ENCODE peak calls at places on chromosomes 16 and 17, in four cellular contexts. F is BE2C; K is CD8-positive, alpha-beta T cell; O is dorsolateral prefrontal cortex. V is an unnamed sample.
A peak's percentile ranks its signal among the peaks of the same experiment; 100 is the strongest.

GRCh38 chr17:8189041-8189710 is 804 bp downstream of the BORCS6 start:
- DNase-seq in O (no peak), F (peak; percentile 15), K (no peak), V (peak; percentile 76)

GRCh38 chr17:72378414-72379395 is 257.9 kb downstream of the SOX9 start:
- DNase-seq in F (peak; percentile 81), K (no peak), O (no peak), V (no peak)

GRCh38 chr17:73291260-73291801 is 20.5 kb downstream of the CDC42EP4 start:
- DNase-seq in O (no peak), K (no peak), F (no peak), V (no peak)

GRCh38 chr17:56499799-56500388 is 93.6 kb upstream of the NOG start:
- DNase-seq in O (no peak), K (no peak), F (peak; percentile 18), V (peak; percentile 65)

GRCh38 chr16:57341441-57342303 is 16.9 kb upstream of the CCL22 start:
- DNase-seq in O (no peak), F (peak; percentile 24), K (no peak), V (no peak)

GRCh38 chr17:30271102-30271501 is 20.6 kb downstream of the BLMH start:
- DNase-seq in K (no peak), O (no peak), F (no peak), V (no peak)

GRCh38 chr17:60525347-60525623 is 757 bp downstream of the APPBP2 start:
- DNase-seq in O (no peak), F (peak; percentile 14), K (no peak), V (no peak)

GRCh38 chr17:46977348-46977747 is 1.7 kb downstream of the RPRML start:
- DNase-seq in F (peak; percentile 84), K (no peak), O (no peak), V (peak; percentile 97)

GRCh38 chr16:11105038-11105903 is 150.7 kb downstream of the SOCS1 start:
- DNase-seq in O (no peak), K (no peak), F (no peak), V (no peak)

GRCh38 chr17:10114931-10115535 is 83.4 kb downstream of the GAS7 start:
- DNase-seq in O (peak; percentile 82), K (peak; percentile 58), F (no peak), V (peak; percentile 80)

GRCh38 chr16:8931864-8932263 is 31.8 kb downstream of the USP7 start:
- DNase-seq in F (no peak), K (peak; percentile 20), O (no peak), V (peak; percentile 90)

GRCh38 chr16:56793504-56793903 is 63.6 kb downstream of the NUP93 start:
- DNase-seq in O (no peak), F (peak; percentile 20), K (no peak), V (no peak)

GRCh38 chr16:71924710-71925109 is 29.4 kb downstream of the IST1 start:
- DNase-seq in F (no peak), K (no peak), O (no peak), V (no peak)

GRCh38 chr17:63694229-63694973 is 5.5 kb downstream of the LIMD2 start:
- DNase-seq in F (peak; percentile 35), O (no peak), K (no peak), V (peak; percentile 80)

GRCh38 chr16:23424292-23424958 is 28.6 kb downstream of the COG7 start:
- DNase-seq in K (no peak), F (no peak), O (no peak), V (no peak)

GRCh38 chr17:36691606-36692005 is 90.2 kb downstream of the MRM1 start:
- DNase-seq in F (no peak), O (no peak), K (no peak), V (no peak)

GRCh38 chr16:2180461-2180860 is 15.9 kb downstream of the CASKIN1 start:
- DNase-seq in O (no peak), K (no peak), F (no peak), V (no peak)

GRCh38 chr17:3976675-3977171 is 12.5 kb upstream of the ATP2A3 start:
- DNase-seq in F (no peak), O (no peak), K (no peak), V (no peak)

GRCh38 chr16:80330803-80331202 is 210.0 kb upstream of the DYNLRB2 start:
- DNase-seq in K (no peak), O (no peak), F (no peak), V (peak; percentile 10)

GRCh38 chr16:119835-120234 is 18.6 kb downstream of the NPRL3 start:
- DNase-seq in K (no peak), O (no peak), F (no peak), V (no peak)

GRCh38 chr16:10981697-10982216 is 37.4 kb downstream of the CLEC16A start:
- DNase-seq in K (no peak), F (peak; percentile 77), O (no peak), V (peak; percentile 85)

GRCh38 chr17:77708049-77708448 is 250.5 kb upstream of the TNRC6C start:
- DNase-seq in O (no peak), F (no peak), K (no peak), V (peak; percentile 16)

GRCh38 chr17:27376637-27377547 is 79.4 kb upstream of the KSR1 start:
- DNase-seq in K (no peak), O (no peak), F (no peak), V (peak; percentile 7)

GRCh38 chr16:88672776-88673175 is 9.9 kb upstream of the MVD start:
- DNase-seq in K (no peak), F (peak; percentile 54), O (no peak), V (peak; percentile 88)

GRCh38 chr17:73791121-73791520 is 146.9 kb upstream of the SDK2 start:
- DNase-seq in F (no peak), K (no peak), O (no peak), V (no peak)

GRCh38 chr16:67399749-67400704 is 6.7 kb upstream of the TPPP3 start:
- DNase-seq in F (peak; percentile 72), O (no peak), K (no peak), V (no peak)
- TF ChIP-seq CTCF in F (no peak), O (peak; percentile 7), K (no peak), V (peak; percentile 63)

GRCh38 chr16:87297918-87298631 is 19.1 kb downstream of the C16orf95 start:
- DNase-seq in O (no peak), K (no peak), F (peak; percentile 70), V (peak; percentile 89)
- TF ChIP-seq CTCF in O (peak; percentile 66), K (peak; percentile 38), F (peak; percentile 76), V (peak; percentile 81)

GRCh38 chr16:78396046-78396445 is 296.6 kb downstream of the WWOX start:
- DNase-seq in K (no peak), F (no peak), O (no peak), V (no peak)
- TF ChIP-seq CTCF in K (no peak), F (peak; percentile 17), O (peak; percentile 32), V (peak; percentile 71)

DNA sequence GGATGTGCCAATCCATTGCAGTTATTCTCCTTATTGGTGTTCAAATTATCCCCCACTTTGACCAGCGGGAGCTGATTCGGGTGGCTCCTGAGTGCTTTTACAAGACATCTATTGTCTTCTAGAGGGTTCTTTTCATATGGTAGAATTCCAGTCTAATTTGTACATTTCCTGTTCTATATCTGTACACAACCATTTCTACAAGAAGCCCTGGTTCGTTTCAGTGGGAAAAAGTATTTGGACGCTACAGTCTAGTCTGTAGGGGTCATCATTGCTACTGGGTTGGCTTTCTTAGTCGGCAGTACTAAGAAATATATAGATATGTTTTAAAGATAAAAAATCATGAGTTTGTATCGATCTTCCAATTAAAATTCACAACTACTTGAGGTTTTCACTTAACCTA is 262.6 kb downstream of the MAP2K6 start:
- DNase-seq in K (no peak), O (no peak), F (no peak), V (no peak)
- TF ChIP-seq CTCF in K (no peak), O (peak; percentile 30), F (no peak), V (no peak)

DNA sequence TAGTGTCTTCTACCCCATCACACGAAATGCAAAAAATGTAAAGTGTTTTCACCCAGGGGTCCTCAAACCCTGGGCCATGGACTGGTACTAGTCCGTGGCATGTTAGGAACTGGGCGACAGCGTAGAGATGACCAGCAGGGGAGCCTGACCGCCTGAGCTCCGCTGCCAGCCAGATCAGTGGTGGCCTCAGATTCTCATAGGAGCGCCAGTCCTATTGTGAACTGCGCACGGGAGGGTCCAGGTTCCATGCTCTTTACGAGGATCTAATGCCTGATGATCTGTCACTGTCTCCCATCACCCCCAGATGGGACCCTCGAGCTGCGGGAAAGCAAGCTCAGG is 4.5 kb downstream of the SCARF1 start:
- DNase-seq in F (no peak), K (no peak), O (no peak), V (peak; percentile 69)
- TF ChIP-seq CTCF in F (no peak), K (no peak), O (no peak), V (peak; percentile 45)

GRCh38 chr16:4377573-4378146 is 6.0 kb downstream of the VASN start:
- DNase-seq in O (no peak), K (no peak), F (no peak), V (peak; percentile 78)
- TF ChIP-seq CTCF in O (no peak), K (no peak), F (peak; percentile 23), V (peak; percentile 71)